ENCODE peak calls at places on chromosomes 5 and 9, in four cellular contexts. One of them, this sample, is unnamed.

GRCh38 chr5:43573058-43573457 is 16.2 kb upstream of the PAIP1 start:
- DNase-seq in GM10248: no peak
- DNase-seq in non-pigmented ciliary epithelial cell: no peak
- DNase-seq in central memory CD4-positive, alpha-beta T cell: no peak
- DNase-seq in this sample: no peak

GRCh38 chr5:181189962-181190710 is 14.9 kb downstream of the TRIM7 start:
- DNase-seq in non-pigmented ciliary epithelial cell: no peak
- DNase-seq in central memory CD4-positive, alpha-beta T cell: peak
- DNase-seq in GM10248: no peak
- DNase-seq in this sample: peak

GRCh38 chr5:114191441-114191840 is 170.4 kb upstream of the KCNN2 start:
- DNase-seq in GM10248: no peak
- DNase-seq in non-pigmented ciliary epithelial cell: no peak
- DNase-seq in central memory CD4-positive, alpha-beta T cell: no peak
- DNase-seq in this sample: no peak

GRCh38 chr5:58088941-58089340 is 370.9 kb downstream of the PLK2 start:
- DNase-seq in GM10248: no peak
- DNase-seq in non-pigmented ciliary epithelial cell: no peak
- DNase-seq in central memory CD4-positive, alpha-beta T cell: no peak
- DNase-seq in this sample: peak

GRCh38 chr5:55897905-55898304 is 46.7 kb downstream of the IL31RA start:
- DNase-seq in central memory CD4-positive, alpha-beta T cell: no peak
- DNase-seq in non-pigmented ciliary epithelial cell: peak
- DNase-seq in GM10248: no peak
- DNase-seq in this sample: no peak

GRCh38 chr9:135358161-135358940 is 121.2 kb upstream of the PPP1R26 start:
- DNase-seq in non-pigmented ciliary epithelial cell: no peak
- DNase-seq in GM10248: no peak
- DNase-seq in central memory CD4-positive, alpha-beta T cell: no peak
- DNase-seq in this sample: peak

GRCh38 chr9:24832307-24832706 is 286.6 kb upstream of the IZUMO3 start:
- DNase-seq in GM10248: no peak
- DNase-seq in central memory CD4-positive, alpha-beta T cell: no peak
- DNase-seq in non-pigmented ciliary epithelial cell: no peak
- DNase-seq in this sample: no peak

GRCh38 chr9:13596383-13596970 is 317.0 kb upstream of the MPDZ start:
- DNase-seq in non-pigmented ciliary epithelial cell: no peak
- DNase-seq in GM10248: no peak
- DNase-seq in central memory CD4-positive, alpha-beta T cell: no peak
- DNase-seq in this sample: no peak

GRCh38 chr5:149500922-149501582 is 50.2 kb downstream of the CSNK1A1 start:
- DNase-seq in GM10248: no peak
- DNase-seq in central memory CD4-positive, alpha-beta T cell: no peak
- DNase-seq in non-pigmented ciliary epithelial cell: peak
- DNase-seq in this sample: no peak

GRCh38 chr9:78622131-78622530 is 325.2 kb downstream of the PSAT1 start:
- DNase-seq in central memory CD4-positive, alpha-beta T cell: no peak
- DNase-seq in GM10248: no peak
- DNase-seq in non-pigmented ciliary epithelial cell: no peak
- DNase-seq in this sample: no peak

GRCh38 chr5:56142620-56143431 is 90.3 kb downstream of the ANKRD55 start:
- DNase-seq in central memory CD4-positive, alpha-beta T cell: no peak
- DNase-seq in GM10248: peak
- DNase-seq in non-pigmented ciliary epithelial cell: no peak
- DNase-seq in this sample: no peak

GRCh38 chr5:127647361-127647958 is 1.4 kb upstream of the CTXN3 start:
- DNase-seq in non-pigmented ciliary epithelial cell: no peak
- DNase-seq in GM10248: no peak
- DNase-seq in central memory CD4-positive, alpha-beta T cell: no peak
- DNase-seq in this sample: no peak

GRCh38 chr9:268616-269015 is 54.0 kb downstream of the DOCK8 start:
- DNase-seq in GM10248: no peak
- DNase-seq in central memory CD4-positive, alpha-beta T cell: no peak
- DNase-seq in non-pigmented ciliary epithelial cell: no peak
- DNase-seq in this sample: no peak

GRCh38 chr9:127876764-127877562 is 512 bp downstream of the AK1 start:
- DNase-seq in central memory CD4-positive, alpha-beta T cell: no peak
- DNase-seq in non-pigmented ciliary epithelial cell: no peak
- DNase-seq in GM10248: no peak
- DNase-seq in this sample: peak

GRCh38 chr9:135488013-135488330 is 8.4 kb downstream of the PPP1R26 start:
- DNase-seq in GM10248: no peak
- DNase-seq in central memory CD4-positive, alpha-beta T cell: no peak
- DNase-seq in non-pigmented ciliary epithelial cell: no peak
- DNase-seq in this sample: no peak

GRCh38 chr5:96733771-96734498 is 71.8 kb downstream of the CAST start:
- DNase-seq in central memory CD4-positive, alpha-beta T cell: no peak
- DNase-seq in non-pigmented ciliary epithelial cell: no peak
- DNase-seq in GM10248: no peak
- DNase-seq in this sample: no peak

GRCh38 chr5:2917093-2917492 is 165.6 kb upstream of the IRX2 start:
- DNase-seq in non-pigmented ciliary epithelial cell: no peak
- DNase-seq in central memory CD4-positive, alpha-beta T cell: no peak
- DNase-seq in GM10248: no peak
- DNase-seq in this sample: no peak

GRCh38 chr5:73135429-73136276 is 15.3 kb downstream of the TMEM171 start:
- DNase-seq in central memory CD4-positive, alpha-beta T cell: no peak
- DNase-seq in GM10248: no peak
- DNase-seq in non-pigmented ciliary epithelial cell: no peak
- DNase-seq in this sample: no peak

GRCh38 chr5:40521108-40521785 is 158.5 kb upstream of the PTGER4 start:
- DNase-seq in central memory CD4-positive, alpha-beta T cell: no peak
- DNase-seq in non-pigmented ciliary epithelial cell: no peak
- DNase-seq in GM10248: no peak
- DNase-seq in this sample: no peak

GRCh38 chr5:179906294-179906794 is 1.4 kb downstream of the TBC1D9B start:
- DNase-seq in GM10248: no peak
- DNase-seq in non-pigmented ciliary epithelial cell: no peak
- DNase-seq in central memory CD4-positive, alpha-beta T cell: no peak
- DNase-seq in this sample: peak

GRCh38 chr5:174342696-174343095 is 297.2 kb downstream of the NSG2 start:
- DNase-seq in central memory CD4-positive, alpha-beta T cell: no peak
- DNase-seq in non-pigmented ciliary epithelial cell: no peak
- DNase-seq in GM10248: no peak
- DNase-seq in this sample: no peak

GRCh38 chr9:97632406-97632991 is 669 bp downstream of the TSTD2 start:
- DNase-seq in GM10248: no peak
- DNase-seq in non-pigmented ciliary epithelial cell: peak
- DNase-seq in central memory CD4-positive, alpha-beta T cell: no peak
- DNase-seq in this sample: no peak

GRCh38 chr5:3349704-3350565 is 245.7 kb upstream of the IRX1 start:
- DNase-seq in non-pigmented ciliary epithelial cell: no peak
- DNase-seq in GM10248: no peak
- DNase-seq in central memory CD4-positive, alpha-beta T cell: no peak
- DNase-seq in this sample: no peak

GRCh38 chr5:160311491-160312138 is 749 bp downstream of the CCNJL start:
- DNase-seq in non-pigmented ciliary epithelial cell: no peak
- DNase-seq in GM10248: no peak
- DNase-seq in central memory CD4-positive, alpha-beta T cell: no peak
- DNase-seq in this sample: peak

GRCh38 chr9:76136986-76137385 is 246.5 kb downstream of the PCSK5 start:
- DNase-seq in non-pigmented ciliary epithelial cell: peak
- DNase-seq in GM10248: no peak
- DNase-seq in central memory CD4-positive, alpha-beta T cell: no peak
- DNase-seq in this sample: no peak

GRCh38 chr5:143322931-143323330 is 80.6 kb downstream of the NR3C1 start:
- DNase-seq in non-pigmented ciliary epithelial cell: no peak
- DNase-seq in central memory CD4-positive, alpha-beta T cell: no peak
- DNase-seq in GM10248: no peak
- DNase-seq in this sample: no peak

GRCh38 chr9:10855847-10856246 is 243.0 kb upstream of the PTPRD start:
- DNase-seq in GM10248: no peak
- DNase-seq in non-pigmented ciliary epithelial cell: no peak
- DNase-seq in central memory CD4-positive, alpha-beta T cell: no peak
- DNase-seq in this sample: no peak

GRCh38 chr5:157744055-157745011 is 821 bp downstream of the LSM11 start:
- DNase-seq in non-pigmented ciliary epithelial cell: no peak
- DNase-seq in central memory CD4-positive, alpha-beta T cell: no peak
- DNase-seq in GM10248: no peak
- DNase-seq in this sample: peak

GRCh38 chr5:33227746-33228145 is 213.0 kb upstream of the TARS1 start:
- DNase-seq in non-pigmented ciliary epithelial cell: no peak
- DNase-seq in GM10248: no peak
- DNase-seq in central memory CD4-positive, alpha-beta T cell: no peak
- DNase-seq in this sample: no peak

GRCh38 chr5:35924950-35925722 is 13.3 kb downstream of the CAPSL start:
- DNase-seq in GM10248: peak
- DNase-seq in non-pigmented ciliary epithelial cell: no peak
- DNase-seq in central memory CD4-positive, alpha-beta T cell: peak
- DNase-seq in this sample: peak

GRCh38 chr9:137705443-137705863 is 86.6 kb downstream of the EHMT1 start:
- DNase-seq in central memory CD4-positive, alpha-beta T cell: peak
- DNase-seq in non-pigmented ciliary epithelial cell: no peak
- DNase-seq in GM10248: peak
- DNase-seq in this sample: no peak

GRCh38 chr5:149133795-149134777 is 7.2 kb upstream of the ABLIM3 start:
- DNase-seq in central memory CD4-positive, alpha-beta T cell: no peak
- DNase-seq in non-pigmented ciliary epithelial cell: peak
- DNase-seq in GM10248: no peak
- DNase-seq in this sample: peak

GRCh38 chr9:105479846-105480245 is 32.0 kb downstream of the FSD1L start:
- DNase-seq in non-pigmented ciliary epithelial cell: no peak
- DNase-seq in GM10248: no peak
- DNase-seq in central memory CD4-positive, alpha-beta T cell: no peak
- DNase-seq in this sample: no peak

GRCh38 chr5:121430538-121430937 is 421.1 kb upstream of the FTMT start:
- DNase-seq in non-pigmented ciliary epithelial cell: no peak
- DNase-seq in GM10248: no peak
- DNase-seq in central memory CD4-positive, alpha-beta T cell: no peak
- DNase-seq in this sample: no peak

GRCh38 chr9:133801739-133802138 is 63.6 kb upstream of the SARDH start:
- DNase-seq in non-pigmented ciliary epithelial cell: no peak
- DNase-seq in GM10248: no peak
- DNase-seq in central memory CD4-positive, alpha-beta T cell: no peak
- DNase-seq in this sample: no peak